ENCODE peak calls at places on chromosomes 7 and 10, in eight cellular contexts. Q is AML-193; P is HCEC 1CT; Y is memory B cell; N is fibroblast of the conjunctiva; T is activated T-helper 1 cell treated with anti-CD3 and anti-CD28 coated beads, Interleukin-12 subunit alpha, Interleukin-12 subunit beta, Interleukin-2, Interleukin-4 antibody, amounts not matched to agents 30 ng/mL and 10 ng/mL and 1 ng/mL, durations not matched to agents 14 hours and 24 hours and 36 hours; I is CD4-positive, CD25-positive, alpha-beta regulatory T cell; R is CD8-positive, alpha-beta memory T cell. W is an unnamed sample.

GRCh38 chr7:50792342-50793114 is 9.8 kb upstream of the GRB10 start:
- DNase-seq in Y (no peak), P (peak), R (no peak), N (peak), I (no peak), T (no peak), Q (no peak), W (peak)

GRCh38 chr7:33298848-33299247 is 169.5 kb downstream of the BBS9 start:
- DNase-seq in I (no peak), P (no peak), Y (no peak), Q (no peak), N (no peak), R (no peak), T (no peak), W (no peak)

GRCh38 chr7:33444501-33444900 is 315.1 kb downstream of the BBS9 start:
- DNase-seq in N (peak), T (no peak), Q (no peak), P (peak), I (no peak), R (no peak), Y (no peak), W (no peak)

GRCh38 chr10:28250782-28251181 is 52.1 kb downstream of the MPP7 start:
- DNase-seq in P (peak), T (no peak), Y (no peak), I (no peak), Q (peak), R (no peak), N (peak), W (peak)

GRCh38 chr10:112092529-112092928 is 91.0 kb downstream of the GPAM start:
- DNase-seq in Q (no peak), I (no peak), N (no peak), P (no peak), Y (no peak), R (no peak), T (no peak), W (no peak)

GRCh38 chr10:92062273-92062672 is 138.7 kb downstream of the BTAF1 start:
- DNase-seq in R (no peak), N (no peak), I (no peak), Q (no peak), T (no peak), Y (no peak), P (no peak), W (no peak)

GRCh38 chr10:75233444-75234016 is 2.2 kb downstream of the COMTD1 start:
- DNase-seq in P (no peak), T (no peak), N (no peak), Y (no peak), I (no peak), R (no peak), Q (no peak), W (no peak)

GRCh38 chr10:126133906-126134703 is 237.7 kb downstream of the FANK1 start:
- DNase-seq in N (no peak), I (no peak), R (no peak), Y (no peak), Q (no peak), P (peak), T (no peak), W (peak)

GRCh38 chr10:16828114-16828568 is 10.9 kb upstream of the RSU1 start:
- DNase-seq in I (peak), Y (peak), P (peak), T (peak), R (peak), N (peak), Q (peak), W (peak)

GRCh38 chr10:116113721-116114501 is 159.1 kb downstream of the GFRA1 start:
- DNase-seq in Y (no peak), N (peak), Q (no peak), I (no peak), P (peak), R (no peak), T (no peak), W (peak)

GRCh38 chr10:125028291-125028867 is 86.5 kb downstream of the ZRANB1 start:
- DNase-seq in Q (no peak), T (no peak), I (no peak), Y (no peak), R (no peak), P (peak), N (no peak), W (peak)

GRCh38 chr10:42936580-42936979 is 140.3 kb upstream of the RET start:
- DNase-seq in Q (no peak), R (no peak), P (no peak), T (no peak), Y (no peak), I (no peak), N (no peak), W (no peak)

GRCh38 chr7:150382123-150382843 is 3.2 kb downstream of the ZNF775 start:
- DNase-seq in I (no peak), Q (no peak), N (no peak), Y (no peak), T (no peak), P (no peak), R (no peak), W (no peak)

GRCh38 chr10:88848499-88848898 is 3.1 kb downstream of the ANKRD22 start:
- DNase-seq in P (peak), Y (no peak), Q (peak), R (no peak), T (no peak), I (no peak), N (peak), W (peak)